ENCODE peak calls at places on chromosomes 1 and 21, in nine cellular contexts. One of them, this sample, is unnamed.

GRCh38 chr21:41651396-41651795 is 115.5 kb downstream of the RIPK4 start:
- DNase-seq in SK-MEL-5: no peak
- DNase-seq in amniotic stem cell: no peak
- DNase-seq in posterior vena cava: peak
- DNase-seq in WTC11: no peak
- DNase-seq in BJ: no peak
- DNase-seq in AG08396: no peak
- DNase-seq in substantia nigra: no peak
- DNase-seq in non-pigmented ciliary epithelial cell: no peak
- DNase-seq in this sample: no peak

GRCh38 chr1:150528997-150529396 is 13.4 kb downstream of the FALEC start:
- DNase-seq in SK-MEL-5: no peak
- DNase-seq in amniotic stem cell: no peak
- DNase-seq in posterior vena cava: no peak
- DNase-seq in WTC11: no peak
- DNase-seq in BJ: no peak
- DNase-seq in AG08396: peak
- DNase-seq in substantia nigra: no peak
- DNase-seq in non-pigmented ciliary epithelial cell: no peak
- DNase-seq in this sample: no peak

GRCh38 chr1:22380024-22380785 is 71.4 kb upstream of the ZBTB40 start:
- DNase-seq in SK-MEL-5: no peak
- DNase-seq in amniotic stem cell: no peak
- DNase-seq in posterior vena cava: no peak
- DNase-seq in WTC11: no peak
- DNase-seq in BJ: no peak
- DNase-seq in AG08396: no peak
- DNase-seq in substantia nigra: no peak
- DNase-seq in non-pigmented ciliary epithelial cell: no peak
- DNase-seq in this sample: no peak

GRCh38 chr1:41882068-41882477 is 36.6 kb downstream of the HIVEP3 start:
- DNase-seq in SK-MEL-5: no peak
- DNase-seq in amniotic stem cell: no peak
- DNase-seq in posterior vena cava: no peak
- DNase-seq in WTC11: no peak
- DNase-seq in BJ: no peak
- DNase-seq in AG08396: no peak
- DNase-seq in substantia nigra: no peak
- DNase-seq in non-pigmented ciliary epithelial cell: no peak
- DNase-seq in this sample: no peak

GRCh38 chr1:51679435-51679834 is 62.5 kb downstream of the OSBPL9 start:
- DNase-seq in SK-MEL-5: no peak
- DNase-seq in amniotic stem cell: no peak
- DNase-seq in posterior vena cava: no peak
- DNase-seq in WTC11: no peak
- DNase-seq in BJ: no peak
- DNase-seq in AG08396: no peak
- DNase-seq in substantia nigra: no peak
- DNase-seq in non-pigmented ciliary epithelial cell: no peak
- DNase-seq in this sample: no peak

GRCh38 chr1:170530972-170531757 is 801 bp upstream of the GORAB start:
- DNase-seq in SK-MEL-5: peak
- DNase-seq in amniotic stem cell: no peak
- DNase-seq in posterior vena cava: peak
- DNase-seq in WTC11: peak
- DNase-seq in BJ: no peak
- DNase-seq in AG08396: no peak
- DNase-seq in substantia nigra: no peak
- DNase-seq in non-pigmented ciliary epithelial cell: no peak
- DNase-seq in this sample: no peak

GRCh38 chr1:223331301-223331700 is 32.7 kb downstream of the SUSD4 start:
- DNase-seq in SK-MEL-5: no peak
- DNase-seq in amniotic stem cell: no peak
- DNase-seq in posterior vena cava: no peak
- DNase-seq in WTC11: no peak
- DNase-seq in BJ: no peak
- DNase-seq in AG08396: no peak
- DNase-seq in substantia nigra: no peak
- DNase-seq in non-pigmented ciliary epithelial cell: no peak
- DNase-seq in this sample: no peak

GRCh38 chr1:54028306-54029251 is 10.6 kb upstream of the LDLRAD1 start:
- DNase-seq in SK-MEL-5: peak
- DNase-seq in amniotic stem cell: no peak
- DNase-seq in posterior vena cava: no peak
- DNase-seq in WTC11: no peak
- DNase-seq in BJ: no peak
- DNase-seq in AG08396: no peak
- DNase-seq in substantia nigra: peak
- DNase-seq in non-pigmented ciliary epithelial cell: no peak
- DNase-seq in this sample: no peak

GRCh38 chr1:41868241-41868953 is 50.3 kb downstream of the HIVEP3 start:
- DNase-seq in SK-MEL-5: peak
- DNase-seq in amniotic stem cell: no peak
- DNase-seq in posterior vena cava: no peak
- DNase-seq in WTC11: no peak
- DNase-seq in BJ: no peak
- DNase-seq in AG08396: no peak
- DNase-seq in substantia nigra: no peak
- DNase-seq in non-pigmented ciliary epithelial cell: no peak
- DNase-seq in this sample: no peak

GRCh38 chr1:178438432-178438831 is 58.3 kb downstream of the CLEC20A start:
- DNase-seq in SK-MEL-5: no peak
- DNase-seq in amniotic stem cell: no peak
- DNase-seq in posterior vena cava: no peak
- DNase-seq in WTC11: no peak
- DNase-seq in BJ: no peak
- DNase-seq in AG08396: peak
- DNase-seq in substantia nigra: no peak
- DNase-seq in non-pigmented ciliary epithelial cell: no peak
- DNase-seq in this sample: no peak

GRCh38 chr1:215567491-215568286 is 585 bp downstream of the KCTD3 start:
- DNase-seq in SK-MEL-5: peak
- DNase-seq in amniotic stem cell: peak
- DNase-seq in posterior vena cava: peak
- DNase-seq in WTC11: peak
- DNase-seq in BJ: no peak
- DNase-seq in AG08396: peak
- DNase-seq in substantia nigra: peak
- DNase-seq in non-pigmented ciliary epithelial cell: no peak
- DNase-seq in this sample: no peak

GRCh38 chr1:230792691-230793462 is 45.7 kb downstream of the CAPN9 start:
- DNase-seq in SK-MEL-5: peak
- DNase-seq in amniotic stem cell: no peak
- DNase-seq in posterior vena cava: no peak
- DNase-seq in WTC11: no peak
- DNase-seq in BJ: no peak
- DNase-seq in AG08396: no peak
- DNase-seq in substantia nigra: no peak
- DNase-seq in non-pigmented ciliary epithelial cell: no peak
- DNase-seq in this sample: no peak

GRCh38 chr1:22142315-22143064 is 407 bp downstream of the WNT4 start:
- DNase-seq in SK-MEL-5: no peak
- DNase-seq in amniotic stem cell: no peak
- DNase-seq in posterior vena cava: no peak
- DNase-seq in WTC11: peak
- DNase-seq in BJ: no peak
- DNase-seq in AG08396: peak
- DNase-seq in substantia nigra: no peak
- DNase-seq in non-pigmented ciliary epithelial cell: no peak
- DNase-seq in this sample: no peak

GRCh38 chr1:226722240-226722900 is 16.7 kb downstream of the ITPKB start:
- DNase-seq in SK-MEL-5: no peak
- DNase-seq in amniotic stem cell: no peak
- DNase-seq in posterior vena cava: no peak
- DNase-seq in WTC11: no peak
- DNase-seq in BJ: no peak
- DNase-seq in AG08396: no peak
- DNase-seq in substantia nigra: peak
- DNase-seq in non-pigmented ciliary epithelial cell: no peak
- DNase-seq in this sample: no peak

GRCh38 chr1:224744521-224744920 is 128.4 kb downstream of the CNIH3 start:
- DNase-seq in SK-MEL-5: no peak
- DNase-seq in amniotic stem cell: no peak
- DNase-seq in posterior vena cava: no peak
- DNase-seq in WTC11: no peak
- DNase-seq in BJ: no peak
- DNase-seq in AG08396: no peak
- DNase-seq in substantia nigra: no peak
- DNase-seq in non-pigmented ciliary epithelial cell: no peak
- DNase-seq in this sample: no peak

GRCh38 chr21:27372381-27372780 is 405.5 kb upstream of the ADAMTS5 start:
- DNase-seq in SK-MEL-5: no peak
- DNase-seq in amniotic stem cell: no peak
- DNase-seq in posterior vena cava: no peak
- DNase-seq in WTC11: no peak
- DNase-seq in BJ: no peak
- DNase-seq in AG08396: no peak
- DNase-seq in substantia nigra: no peak
- DNase-seq in non-pigmented ciliary epithelial cell: no peak
- DNase-seq in this sample: no peak

GRCh38 chr1:15362737-15363128 is 47.0 kb upstream of the EFHD2 start:
- DNase-seq in SK-MEL-5: no peak
- DNase-seq in amniotic stem cell: no peak
- DNase-seq in posterior vena cava: no peak
- DNase-seq in WTC11: no peak
- DNase-seq in BJ: no peak
- DNase-seq in AG08396: no peak
- DNase-seq in substantia nigra: no peak
- DNase-seq in non-pigmented ciliary epithelial cell: no peak
- DNase-seq in this sample: no peak

GRCh38 chr21:41250519-41250918 is 66.1 kb upstream of the FAM3B start:
- DNase-seq in SK-MEL-5: peak
- DNase-seq in amniotic stem cell: no peak
- DNase-seq in posterior vena cava: no peak
- DNase-seq in WTC11: no peak
- DNase-seq in BJ: no peak
- DNase-seq in AG08396: peak
- DNase-seq in substantia nigra: no peak
- DNase-seq in non-pigmented ciliary epithelial cell: no peak
- DNase-seq in this sample: no peak

GRCh38 chr1:154465621-154466020 is 36.4 kb upstream of the TDRD10 start:
- DNase-seq in SK-MEL-5: no peak
- DNase-seq in amniotic stem cell: no peak
- DNase-seq in posterior vena cava: no peak
- DNase-seq in WTC11: no peak
- DNase-seq in BJ: no peak
- DNase-seq in AG08396: no peak
- DNase-seq in substantia nigra: no peak
- DNase-seq in non-pigmented ciliary epithelial cell: no peak
- DNase-seq in this sample: no peak

GRCh38 chr1:54998677-54999076 is at the start of gene BSND:
- DNase-seq in SK-MEL-5: no peak
- DNase-seq in amniotic stem cell: no peak
- DNase-seq in posterior vena cava: no peak
- DNase-seq in WTC11: no peak
- DNase-seq in BJ: no peak
- DNase-seq in AG08396: no peak
- DNase-seq in substantia nigra: no peak
- DNase-seq in non-pigmented ciliary epithelial cell: no peak
- DNase-seq in this sample: no peak

GRCh38 chr1:40711465-40712404 is 20.2 kb downstream of the NFYC start:
- DNase-seq in SK-MEL-5: no peak
- DNase-seq in amniotic stem cell: no peak
- DNase-seq in posterior vena cava: no peak
- DNase-seq in WTC11: no peak
- DNase-seq in BJ: no peak
- DNase-seq in AG08396: no peak
- DNase-seq in substantia nigra: no peak
- DNase-seq in non-pigmented ciliary epithelial cell: peak
- DNase-seq in this sample: no peak

GRCh38 chr1:200029035-200029623 is 1.6 kb downstream of the NR5A2 start:
- DNase-seq in SK-MEL-5: peak
- DNase-seq in amniotic stem cell: peak
- DNase-seq in posterior vena cava: no peak
- DNase-seq in WTC11: peak
- DNase-seq in BJ: no peak
- DNase-seq in AG08396: no peak
- DNase-seq in substantia nigra: no peak
- DNase-seq in non-pigmented ciliary epithelial cell: no peak
- DNase-seq in this sample: no peak

GRCh38 chr1:202858306-202858705 is 30.6 kb downstream of the RABIF start:
- DNase-seq in SK-MEL-5: no peak
- DNase-seq in amniotic stem cell: no peak
- DNase-seq in posterior vena cava: no peak
- DNase-seq in WTC11: no peak
- DNase-seq in BJ: no peak
- DNase-seq in AG08396: no peak
- DNase-seq in substantia nigra: no peak
- DNase-seq in non-pigmented ciliary epithelial cell: no peak
- DNase-seq in this sample: no peak

GRCh38 chr1:58409826-58410225 is 136.7 kb downstream of the OMA1 start:
- DNase-seq in SK-MEL-5: no peak
- DNase-seq in amniotic stem cell: no peak
- DNase-seq in posterior vena cava: no peak
- DNase-seq in WTC11: no peak
- DNase-seq in BJ: peak
- DNase-seq in AG08396: no peak
- DNase-seq in substantia nigra: no peak
- DNase-seq in non-pigmented ciliary epithelial cell: no peak
- DNase-seq in this sample: no peak

GRCh38 chr21:32921632-32922230 is 104.0 kb upstream of the OLIG2 start:
- DNase-seq in SK-MEL-5: peak
- DNase-seq in amniotic stem cell: no peak
- DNase-seq in posterior vena cava: no peak
- DNase-seq in WTC11: peak
- DNase-seq in BJ: no peak
- DNase-seq in AG08396: no peak
- DNase-seq in substantia nigra: no peak
- DNase-seq in non-pigmented ciliary epithelial cell: no peak
- DNase-seq in this sample: no peak

GRCh38 chr1:36458910-36459309 is 5.3 kb downstream of the MRPS15 start:
- DNase-seq in SK-MEL-5: no peak
- DNase-seq in amniotic stem cell: no peak
- DNase-seq in posterior vena cava: no peak
- DNase-seq in WTC11: no peak
- DNase-seq in BJ: no peak
- DNase-seq in AG08396: no peak
- DNase-seq in substantia nigra: no peak
- DNase-seq in non-pigmented ciliary epithelial cell: no peak
- DNase-seq in this sample: peak

GRCh38 chr1:56330400-56331026 is 248.8 kb downstream of the PLPP3 start:
- DNase-seq in SK-MEL-5: peak
- DNase-seq in amniotic stem cell: peak
- DNase-seq in posterior vena cava: no peak
- DNase-seq in WTC11: no peak
- DNase-seq in BJ: no peak
- DNase-seq in AG08396: no peak
- DNase-seq in substantia nigra: no peak
- DNase-seq in non-pigmented ciliary epithelial cell: peak
- DNase-seq in this sample: no peak

GRCh38 chr1:211603713-211604112 is 24.8 kb upstream of the SLC30A1 start:
- DNase-seq in SK-MEL-5: no peak
- DNase-seq in amniotic stem cell: no peak
- DNase-seq in posterior vena cava: no peak
- DNase-seq in WTC11: no peak
- DNase-seq in BJ: no peak
- DNase-seq in AG08396: no peak
- DNase-seq in substantia nigra: no peak
- DNase-seq in non-pigmented ciliary epithelial cell: no peak
- DNase-seq in this sample: no peak

GRCh38 chr1:78779831-78780230 is 130.2 kb downstream of the IFI44 start:
- DNase-seq in SK-MEL-5: no peak
- DNase-seq in amniotic stem cell: peak
- DNase-seq in posterior vena cava: no peak
- DNase-seq in WTC11: no peak
- DNase-seq in BJ: no peak
- DNase-seq in AG08396: no peak
- DNase-seq in substantia nigra: no peak
- DNase-seq in non-pigmented ciliary epithelial cell: peak
- DNase-seq in this sample: no peak

GRCh38 chr1:31306278-31306677 is 9.4 kb downstream of the ZCCHC17 start:
- DNase-seq in SK-MEL-5: peak
- DNase-seq in amniotic stem cell: peak
- DNase-seq in posterior vena cava: no peak
- DNase-seq in WTC11: no peak
- DNase-seq in BJ: peak
- DNase-seq in AG08396: peak
- DNase-seq in substantia nigra: no peak
- DNase-seq in non-pigmented ciliary epithelial cell: peak
- DNase-seq in this sample: no peak

GRCh38 chr1:77830946-77831345 is 51.5 kb downstream of the MIGA1 start:
- DNase-seq in SK-MEL-5: no peak
- DNase-seq in amniotic stem cell: no peak
- DNase-seq in posterior vena cava: no peak
- DNase-seq in WTC11: no peak
- DNase-seq in BJ: no peak
- DNase-seq in AG08396: no peak
- DNase-seq in substantia nigra: no peak
- DNase-seq in non-pigmented ciliary epithelial cell: no peak
- DNase-seq in this sample: no peak

This sample was measured in stimulated activated CD4-positive, alpha-beta T cell treated with anti-CD3 and anti-CD28 coated beads, Interleukin-1b, Interleukin-23, amount 100 ng/mL, for 24 hours.